ENCODE peak calls at places on chromosomes 16 and 17, in ten cellular contexts. One of them, this sample, is unnamed.

GRCh38 chr16:73473713-73474112 is 425.8 kb upstream of the ZFHX3 start:
- DNase-seq in left lung: no peak
- DNase-seq in heart right ventricle: no peak
- DNase-seq in uterus: no peak
- DNase-seq in AG04450: no peak
- DNase-seq in A549: no peak
- DNase-seq in dorsolateral prefrontal cortex: no peak
- DNase-seq in fibroblast of pulmonary artery: no peak
- DNase-seq in GM12865: no peak
- DNase-seq in fibroblast of the aortic adventitia: no peak
- DNase-seq in this sample: no peak

GRCh38 chr17:45040459-45040858 is 11.0 kb downstream of the DCAKD start:
- DNase-seq in AG04450: no peak
- DNase-seq in A549: no peak
- DNase-seq in heart right ventricle: no peak
- DNase-seq in uterus: no peak
- DNase-seq in fibroblast of pulmonary artery: no peak
- DNase-seq in left lung: no peak
- DNase-seq in dorsolateral prefrontal cortex: no peak
- DNase-seq in GM12865: no peak
- DNase-seq in fibroblast of the aortic adventitia: no peak
- DNase-seq in this sample: no peak

GRCh38 chr17:46199379-46199778 is 6.2 kb upstream of the KANSL1 start:
- DNase-seq in GM12865: no peak
- DNase-seq in dorsolateral prefrontal cortex: no peak
- DNase-seq in fibroblast of the aortic adventitia: peak
- DNase-seq in heart right ventricle: no peak
- DNase-seq in A549: no peak
- DNase-seq in left lung: no peak
- DNase-seq in AG04450: no peak
- DNase-seq in uterus: no peak
- DNase-seq in fibroblast of pulmonary artery: no peak
- DNase-seq in this sample: no peak

GRCh38 chr17:38750312-38751121 is 2.0 kb upstream of the PSMB3 start:
- DNase-seq in left lung: no peak
- DNase-seq in heart right ventricle: no peak
- DNase-seq in GM12865: peak
- DNase-seq in A549: peak
- DNase-seq in fibroblast of pulmonary artery: no peak
- DNase-seq in AG04450: no peak
- DNase-seq in dorsolateral prefrontal cortex: no peak
- DNase-seq in uterus: no peak
- DNase-seq in fibroblast of the aortic adventitia: peak
- DNase-seq in this sample: no peak

GRCh38 chr17:48883171-48883570 is 9.4 kb upstream of the ATP5MC1 start:
- DNase-seq in A549: no peak
- DNase-seq in AG04450: no peak
- DNase-seq in heart right ventricle: no peak
- DNase-seq in GM12865: no peak
- DNase-seq in uterus: no peak
- DNase-seq in left lung: no peak
- DNase-seq in dorsolateral prefrontal cortex: no peak
- DNase-seq in fibroblast of pulmonary artery: no peak
- DNase-seq in fibroblast of the aortic adventitia: no peak
- DNase-seq in this sample: no peak

GRCh38 chr17:17204041-17204591 is 2.0 kb downstream of the PLD6 start:
- DNase-seq in GM12865: peak
- DNase-seq in A549: no peak
- DNase-seq in AG04450: no peak
- DNase-seq in heart right ventricle: peak
- DNase-seq in uterus: no peak
- DNase-seq in fibroblast of the aortic adventitia: no peak
- DNase-seq in dorsolateral prefrontal cortex: peak
- DNase-seq in left lung: no peak
- DNase-seq in fibroblast of pulmonary artery: no peak
- DNase-seq in this sample: no peak

GRCh38 chr17:17781591-17782424 is 55.0 kb downstream of the SREBF1 start:
- DNase-seq in left lung: peak
- DNase-seq in GM12865: no peak
- DNase-seq in A549: peak
- DNase-seq in dorsolateral prefrontal cortex: peak
- DNase-seq in heart right ventricle: peak
- DNase-seq in fibroblast of pulmonary artery: peak
- DNase-seq in AG04450: no peak
- DNase-seq in fibroblast of the aortic adventitia: peak
- DNase-seq in uterus: peak
- DNase-seq in this sample: no peak

GRCh38 chr16:26198221-26198620 is 506.5 kb downstream of the HS3ST4 start:
- DNase-seq in fibroblast of the aortic adventitia: no peak
- DNase-seq in heart right ventricle: no peak
- DNase-seq in AG04450: no peak
- DNase-seq in fibroblast of pulmonary artery: no peak
- DNase-seq in uterus: no peak
- DNase-seq in A549: no peak
- DNase-seq in left lung: no peak
- DNase-seq in dorsolateral prefrontal cortex: no peak
- DNase-seq in GM12865: no peak
- DNase-seq in this sample: no peak

GRCh38 chr17:10197721-10198508 is 491 bp downstream of the GAS7 start:
- DNase-seq in dorsolateral prefrontal cortex: no peak
- DNase-seq in left lung: peak
- DNase-seq in A549: no peak
- DNase-seq in fibroblast of the aortic adventitia: no peak
- DNase-seq in fibroblast of pulmonary artery: no peak
- DNase-seq in GM12865: no peak
- DNase-seq in heart right ventricle: peak
- DNase-seq in uterus: no peak
- DNase-seq in AG04450: no peak
- DNase-seq in this sample: no peak

DNA sequence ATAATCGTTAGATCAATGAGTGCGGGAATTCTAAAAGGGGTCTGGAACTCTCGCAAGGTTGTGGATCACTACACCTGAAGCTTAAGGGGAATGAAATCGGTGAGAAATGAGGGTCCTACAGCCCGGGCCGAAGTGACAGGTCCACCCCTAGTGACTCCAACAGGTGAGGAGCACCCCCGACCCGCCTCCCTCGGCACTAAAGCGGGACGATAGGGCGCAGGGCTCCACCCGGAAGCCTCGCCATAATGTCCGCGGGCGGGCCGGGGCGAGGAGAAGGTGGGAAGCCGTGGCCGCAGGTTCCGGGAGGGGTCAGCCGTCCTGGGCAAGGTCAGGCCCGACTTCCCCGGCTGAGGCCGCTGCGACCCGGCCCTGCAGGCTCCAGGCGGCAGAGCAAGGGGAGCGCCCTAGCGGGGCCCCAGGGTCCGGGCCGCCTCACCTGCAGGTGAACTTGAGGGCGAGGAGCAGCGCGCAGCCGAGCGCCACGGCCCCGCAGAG is 569 bp downstream of the TXNDC11 start:
- DNase-seq in fibroblast of pulmonary artery: no peak
- DNase-seq in fibroblast of the aortic adventitia: no peak
- DNase-seq in uterus: peak
- DNase-seq in A549: peak
- DNase-seq in heart right ventricle: peak
- DNase-seq in GM12865: no peak
- DNase-seq in left lung: peak
- DNase-seq in AG04450: no peak
- DNase-seq in dorsolateral prefrontal cortex: no peak
- DNase-seq in this sample: no peak
- TF ChIP-seq CTCF in fibroblast of pulmonary artery: no peak
- TF ChIP-seq CTCF in fibroblast of the aortic adventitia: no peak
- TF ChIP-seq CTCF in uterus: no peak
- TF ChIP-seq CTCF in A549: no peak
- TF ChIP-seq CTCF in heart right ventricle: no peak
- TF ChIP-seq CTCF in GM12865: no peak
- TF ChIP-seq CTCF in left lung: no peak
- TF ChIP-seq CTCF in AG04450: no peak
- TF ChIP-seq CTCF in dorsolateral prefrontal cortex: no peak
- TF ChIP-seq CTCF in this sample: no peak

GRCh38 chr17:71790791-71791190 is 330.0 kb upstream of the SOX9 start:
- DNase-seq in GM12865: no peak
- DNase-seq in AG04450: no peak
- DNase-seq in fibroblast of pulmonary artery: no peak
- DNase-seq in uterus: no peak
- DNase-seq in dorsolateral prefrontal cortex: no peak
- DNase-seq in fibroblast of the aortic adventitia: no peak
- DNase-seq in left lung: no peak
- DNase-seq in heart right ventricle: no peak
- DNase-seq in A549: no peak
- DNase-seq in this sample: no peak
- H3K4me3 ChIP-seq in GM12865: no peak
- H3K4me3 ChIP-seq in AG04450: no peak
- H3K4me3 ChIP-seq in fibroblast of pulmonary artery: no peak
- H3K4me3 ChIP-seq in uterus: no peak
- H3K4me3 ChIP-seq in dorsolateral prefrontal cortex: no peak
- H3K4me3 ChIP-seq in fibroblast of the aortic adventitia: no peak
- H3K4me3 ChIP-seq in left lung: no peak
- H3K4me3 ChIP-seq in heart right ventricle: no peak
- H3K4me3 ChIP-seq in A549: no peak
- H3K4me3 ChIP-seq in this sample: no peak

GRCh38 chr17:4522661-4523060 is 24.0 kb downstream of the SPNS2 start:
- DNase-seq in left lung: no peak
- DNase-seq in dorsolateral prefrontal cortex: no peak
- DNase-seq in AG04450: no peak
- DNase-seq in fibroblast of the aortic adventitia: no peak
- DNase-seq in GM12865: no peak
- DNase-seq in uterus: no peak
- DNase-seq in fibroblast of pulmonary artery: no peak
- DNase-seq in heart right ventricle: peak
- DNase-seq in A549: no peak
- DNase-seq in this sample: no peak

GRCh38 chr17:4527552-4527951 is 27.6 kb downstream of the MYBBP1A start:
- DNase-seq in left lung: no peak
- DNase-seq in fibroblast of pulmonary artery: no peak
- DNase-seq in uterus: no peak
- DNase-seq in A549: no peak
- DNase-seq in AG04450: no peak
- DNase-seq in heart right ventricle: no peak
- DNase-seq in dorsolateral prefrontal cortex: no peak
- DNase-seq in GM12865: no peak
- DNase-seq in fibroblast of the aortic adventitia: no peak
- DNase-seq in this sample: no peak

GRCh38 chr17:4523946-4524345 is 25.3 kb downstream of the SPNS2 start:
- DNase-seq in AG04450: no peak
- DNase-seq in uterus: no peak
- DNase-seq in A549: no peak
- DNase-seq in GM12865: no peak
- DNase-seq in heart right ventricle: no peak
- DNase-seq in fibroblast of pulmonary artery: no peak
- DNase-seq in left lung: no peak
- DNase-seq in dorsolateral prefrontal cortex: no peak
- DNase-seq in fibroblast of the aortic adventitia: no peak
- DNase-seq in this sample: no peak

GRCh38 chr17:4529533-4530152 is 25.5 kb downstream of the MYBBP1A start:
- DNase-seq in heart right ventricle: no peak
- DNase-seq in A549: no peak
- DNase-seq in left lung: no peak
- DNase-seq in fibroblast of the aortic adventitia: no peak
- DNase-seq in GM12865: no peak
- DNase-seq in dorsolateral prefrontal cortex: no peak
- DNase-seq in AG04450: no peak
- DNase-seq in uterus: no peak
- DNase-seq in fibroblast of pulmonary artery: no peak
- DNase-seq in this sample: no peak

GRCh38 chr17:4525691-4526397 is 27.2 kb downstream of the SPNS2 start:
- DNase-seq in AG04450: no peak
- DNase-seq in A549: no peak
- DNase-seq in fibroblast of pulmonary artery: no peak
- DNase-seq in heart right ventricle: no peak
- DNase-seq in left lung: no peak
- DNase-seq in uterus: no peak
- DNase-seq in fibroblast of the aortic adventitia: no peak
- DNase-seq in dorsolateral prefrontal cortex: no peak
- DNase-seq in GM12865: no peak
- DNase-seq in this sample: no peak
- TF ChIP-seq CTCF in AG04450: no peak
- TF ChIP-seq CTCF in A549: no peak
- TF ChIP-seq CTCF in fibroblast of pulmonary artery: no peak
- TF ChIP-seq CTCF in heart right ventricle: no peak
- TF ChIP-seq CTCF in left lung: no peak
- TF ChIP-seq CTCF in uterus: no peak
- TF ChIP-seq CTCF in fibroblast of the aortic adventitia: no peak
- TF ChIP-seq CTCF in dorsolateral prefrontal cortex: no peak
- TF ChIP-seq CTCF in GM12865: no peak
- TF ChIP-seq CTCF in this sample: no peak

DNA sequence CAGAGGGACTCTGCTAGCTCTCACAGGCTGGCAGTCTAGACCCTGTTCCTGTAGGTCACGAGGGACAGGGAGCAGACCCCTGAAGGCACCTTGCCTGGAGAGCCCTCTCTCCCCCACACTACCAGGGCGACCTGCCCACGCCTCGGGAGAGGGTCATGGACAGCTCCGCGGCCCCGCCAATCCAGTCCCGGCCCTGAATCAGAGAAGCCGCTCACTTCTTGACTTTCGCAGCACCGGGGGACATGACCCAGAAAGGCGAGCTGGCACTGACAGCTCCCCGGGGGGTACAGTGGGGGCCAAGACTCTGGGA is 5.1 kb downstream of the KIFC3 start:
- DNase-seq in fibroblast of pulmonary artery: no peak
- DNase-seq in left lung: no peak
- DNase-seq in GM12865: no peak
- DNase-seq in AG04450: no peak
- DNase-seq in A549: no peak
- DNase-seq in fibroblast of the aortic adventitia: no peak
- DNase-seq in dorsolateral prefrontal cortex: no peak
- DNase-seq in heart right ventricle: no peak
- DNase-seq in uterus: no peak
- DNase-seq in this sample: no peak
- H3K4me3 ChIP-seq in fibroblast of pulmonary artery: no peak
- H3K4me3 ChIP-seq in left lung: peak
- H3K4me3 ChIP-seq in GM12865: no peak
- H3K4me3 ChIP-seq in AG04450: no peak
- H3K4me3 ChIP-seq in A549: peak
- H3K4me3 ChIP-seq in fibroblast of the aortic adventitia: no peak
- H3K4me3 ChIP-seq in dorsolateral prefrontal cortex: no peak
- H3K4me3 ChIP-seq in heart right ventricle: peak
- H3K4me3 ChIP-seq in uterus: no peak
- H3K4me3 ChIP-seq in this sample: no peak

DNA sequence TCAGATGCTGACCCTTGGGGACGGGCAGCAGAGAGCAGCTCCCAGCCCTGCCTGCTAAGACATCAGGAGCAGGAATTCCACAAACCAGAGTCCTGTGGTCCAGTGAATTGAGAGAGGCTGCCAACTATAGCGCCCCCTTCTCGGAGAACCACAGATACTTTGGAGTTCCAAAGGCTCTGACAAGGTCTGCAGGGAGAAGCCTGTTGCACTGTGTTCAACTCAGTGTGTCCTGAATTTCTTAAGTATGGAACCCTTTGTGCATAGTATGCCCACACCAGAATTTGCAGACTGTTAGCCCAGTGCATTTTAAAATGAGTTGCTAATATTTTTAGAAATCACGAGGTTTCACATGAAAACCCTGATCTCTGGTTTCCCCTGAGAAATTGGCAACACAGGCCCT is 223.4 kb downstream of the KATNIP start:
- DNase-seq in left lung: no peak
- DNase-seq in fibroblast of pulmonary artery: no peak
- DNase-seq in heart right ventricle: no peak
- DNase-seq in fibroblast of the aortic adventitia: no peak
- DNase-seq in GM12865: no peak
- DNase-seq in AG04450: no peak
- DNase-seq in uterus: no peak
- DNase-seq in A549: no peak
- DNase-seq in dorsolateral prefrontal cortex: no peak
- DNase-seq in this sample: no peak
- TF ChIP-seq CTCF in left lung: no peak
- TF ChIP-seq CTCF in fibroblast of pulmonary artery: no peak
- TF ChIP-seq CTCF in heart right ventricle: no peak
- TF ChIP-seq CTCF in fibroblast of the aortic adventitia: no peak
- TF ChIP-seq CTCF in GM12865: no peak
- TF ChIP-seq CTCF in AG04450: no peak
- TF ChIP-seq CTCF in uterus: no peak
- TF ChIP-seq CTCF in A549: no peak
- TF ChIP-seq CTCF in dorsolateral prefrontal cortex: no peak
- TF ChIP-seq CTCF in this sample: no peak